ENCODE peak calls at places on chromosomes 11 and 22, in five cellular contexts. N is NB4, U is HCT116, W is H1, M is uterus. H is an unnamed sample.

GRCh38 chr11:113286509-113287497 is 27.6 kb upstream of the TTC12 start:
- DNase-seq in N (no peak), U (no peak), W (no peak), M (no peak), H (no peak)

GRCh38 chr11:90747057-90747456 is 524.2 kb upstream of the CHORDC1 start:
- DNase-seq in N (no peak), U (no peak), W (no peak), M (no peak), H (no peak)

GRCh38 chr11:106047636-106048035 is 25.6 kb upstream of the MSANTD4 start:
- DNase-seq in N (no peak), U (no peak), W (no peak), M (no peak), H (no peak)

GRCh38 chr22:45268167-45268957 is 16.4 kb upstream of the UPK3A start:
- DNase-seq in N (peak), U (no peak), W (peak), M (peak), H (no peak)

GRCh38 chr22:17920145-17920605 is 104.2 kb downstream of the MICAL3 start:
- DNase-seq in N (no peak), U (no peak), W (no peak), M (no peak), H (peak)

GRCh38 chr22:32083000-32083399 is 39.9 kb downstream of the SLC5A1 start:
- DNase-seq in N (no peak), U (no peak), W (no peak), M (no peak), H (no peak)

GRCh38 chr22:39173787-39174497 is 21.5 kb upstream of the CBX7 start:
- DNase-seq in N (no peak), U (no peak), W (no peak), M (no peak), H (no peak)

GRCh38 chr11:497565-498296 is 9.3 kb downstream of the RNH1 start:
- DNase-seq in N (no peak), U (no peak), W (no peak), M (no peak), H (no peak)

GRCh38 chr22:44668190-44668885 is 33.7 kb upstream of the PRR5 start:
- DNase-seq in N (peak), U (no peak), W (no peak), M (no peak), H (no peak)

GRCh38 chr11:68411501-68411991 is 49.0 kb upstream of the PPP6R3 start:
- DNase-seq in N (no peak), U (no peak), W (no peak), M (no peak), H (no peak)
- TF ChIP-seq CTCF in N (no peak), U (no peak), W (no peak), M (no peak), H (no peak)

DNA sequence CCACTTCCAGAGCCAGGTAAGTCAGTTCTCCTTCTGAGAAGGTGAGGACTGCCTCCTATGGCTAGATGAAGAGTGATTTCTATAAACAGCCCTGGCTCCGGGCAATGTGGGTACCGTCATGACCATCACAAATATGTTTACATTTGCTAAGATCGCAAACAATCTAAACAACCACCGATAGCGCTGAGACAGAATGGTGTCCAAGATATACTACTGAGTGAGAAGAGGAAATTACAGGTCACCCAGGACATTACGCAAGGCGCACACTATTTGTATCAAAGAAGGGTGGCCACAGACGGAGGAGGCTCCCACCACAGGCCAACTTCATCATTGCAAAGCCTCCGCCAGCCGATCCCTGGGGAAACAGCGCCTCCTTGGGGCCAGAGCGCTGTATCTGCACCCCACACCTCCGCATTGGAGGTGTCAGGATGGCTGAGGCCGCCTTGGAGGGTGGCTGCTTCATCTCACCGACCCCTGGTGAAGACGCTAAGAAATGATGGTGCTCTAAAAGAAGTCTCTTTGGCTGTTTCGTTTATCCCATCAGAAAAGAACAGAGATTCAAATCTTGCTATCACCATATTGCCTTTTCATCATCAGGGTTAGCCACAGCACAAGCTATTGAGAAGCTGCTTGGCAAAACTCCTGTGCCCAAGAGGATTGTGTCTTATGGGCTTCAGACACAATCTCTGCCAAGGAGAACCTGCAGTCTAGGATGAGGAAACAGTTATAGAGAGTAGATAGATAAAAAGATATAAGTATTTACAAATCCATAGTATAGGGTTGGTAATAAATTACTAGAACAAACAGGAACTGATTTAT is 12.3 kb upstream of the ASRGL1 start:
- DNase-seq in N (peak), U (peak), W (peak), M (no peak), H (no peak)
- TF ChIP-seq CTCF in N (peak), U (peak), W (peak), M (no peak), H (peak)

DNA sequence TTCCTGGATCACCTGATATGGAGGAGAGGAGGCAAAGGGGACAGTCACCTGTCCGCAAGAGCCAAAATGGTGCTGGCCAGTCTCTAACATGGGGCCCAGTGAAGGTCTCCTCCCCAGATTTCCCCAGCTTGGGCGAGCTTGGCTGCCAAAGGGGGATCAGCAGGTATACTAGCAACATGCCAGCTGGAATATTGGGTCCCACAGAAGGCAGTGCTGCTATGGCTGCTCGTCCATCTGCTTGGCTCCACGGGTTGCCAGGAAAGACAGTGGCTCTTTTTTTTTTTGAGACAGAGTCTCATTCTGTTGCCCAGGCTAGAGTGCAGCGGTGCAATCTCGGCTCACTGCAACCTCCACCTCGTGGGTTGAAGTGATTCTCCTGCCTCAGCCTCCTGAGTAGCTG is 12.7 kb upstream of the KAT5 start:
- DNase-seq in N (no peak), U (no peak), W (no peak), M (no peak), H (no peak)
- TF ChIP-seq CTCF in N (no peak), U (no peak), W (no peak), M (no peak), H (no peak)

DNA sequence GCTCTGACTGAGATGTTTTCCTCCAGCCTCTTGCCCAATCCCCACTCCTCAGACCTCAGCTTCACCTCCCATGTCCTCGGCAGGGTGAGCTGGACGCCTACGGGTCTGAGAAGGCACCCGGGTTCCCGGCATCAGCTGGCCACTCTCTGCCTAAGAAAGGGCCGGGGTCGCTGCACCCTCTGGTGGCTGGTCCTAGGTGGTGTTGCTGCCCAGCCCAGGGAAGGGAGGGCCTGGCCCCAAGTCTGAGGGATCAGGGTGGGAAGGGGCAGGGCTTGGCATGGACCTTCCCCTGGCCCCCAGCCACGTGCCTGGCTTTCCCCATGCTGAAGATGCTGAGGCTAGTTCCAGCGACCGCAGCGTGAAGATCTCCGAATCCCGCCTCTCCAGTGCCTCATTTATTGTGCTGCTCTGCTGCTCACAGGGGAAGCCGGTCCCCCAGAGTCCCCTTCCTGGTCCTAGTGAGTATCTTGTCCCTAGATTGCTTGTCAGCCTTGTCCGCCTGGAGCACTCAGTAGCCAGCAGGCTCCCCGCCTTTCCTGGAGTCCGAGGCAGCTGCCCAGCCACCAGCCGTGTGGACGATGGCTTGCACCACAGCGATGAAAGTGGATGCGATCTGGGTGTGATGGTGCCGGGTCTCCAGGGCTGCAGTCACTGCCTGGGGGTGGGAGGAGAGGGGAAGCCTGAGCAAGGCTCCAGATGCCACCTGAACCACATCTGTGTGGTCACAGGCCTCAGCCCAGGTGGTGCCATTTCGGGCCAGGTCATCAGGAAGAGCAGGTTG is 2.9 kb upstream of the GGT5 start:
- DNase-seq in N (peak), U (peak), W (peak), M (peak), H (peak)
- TF ChIP-seq CTCF in N (peak), U (peak), W (peak), M (peak), H (peak)

GRCh38 chr11:61294717-61295595 is at the start of gene VWCE:
- DNase-seq in N (peak), U (no peak), W (peak), M (peak), H (peak)
- TF ChIP-seq CTCF in N (peak), U (no peak), W (no peak), M (peak), H (peak)

DNA sequence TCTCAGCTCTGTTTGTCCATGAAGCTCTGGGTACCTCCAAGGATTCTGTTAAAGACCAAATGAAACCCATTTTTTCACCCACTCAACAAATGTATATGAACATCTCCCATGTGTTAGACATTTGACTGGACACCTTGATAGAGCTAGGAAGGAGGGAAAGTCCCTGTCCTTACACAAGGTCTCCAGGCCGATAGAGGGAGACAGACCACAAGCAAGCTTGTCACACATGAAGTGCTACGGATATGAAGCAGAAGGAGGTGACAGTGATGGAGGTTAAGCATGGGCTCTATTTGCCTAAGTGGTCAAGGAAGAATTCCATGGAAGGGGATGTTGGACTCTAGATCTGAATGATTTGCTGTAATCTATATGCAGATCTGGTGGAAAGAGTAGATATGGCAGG is 138.5 kb downstream of the MYO18B start:
- DNase-seq in N (no peak), U (no peak), W (no peak), M (no peak), H (peak)
- TF ChIP-seq CTCF in N (no peak), U (peak), W (peak), M (no peak), H (no peak)

GRCh38 chr22:50548913-50549790 is 3.5 kb downstream of the KLHDC7B start:
- DNase-seq in N (no peak), U (no peak), W (no peak), M (no peak), H (no peak)

GRCh38 chr22:50547231-50547851 is 1.6 kb downstream of the KLHDC7B start:
- DNase-seq in N (no peak), U (no peak), W (no peak), M (no peak), H (no peak)

GRCh38 chr22:50550395-50550794 is 4.7 kb downstream of the KLHDC7B start:
- DNase-seq in N (no peak), U (no peak), W (no peak), M (no peak), H (no peak)

GRCh38 chr22:50546326-50547230 is 879 bp downstream of the KLHDC7B start:
- DNase-seq in N (no peak), U (no peak), W (no peak), M (no peak), H (no peak)

GRCh38 chr22:50548046-50548912 is 2.6 kb downstream of the KLHDC7B start:
- DNase-seq in N (peak), U (no peak), W (no peak), M (no peak), H (no peak)
- TF ChIP-seq CTCF in N (peak), U (no peak), W (no peak), M (no peak), H (no peak)

DNA sequence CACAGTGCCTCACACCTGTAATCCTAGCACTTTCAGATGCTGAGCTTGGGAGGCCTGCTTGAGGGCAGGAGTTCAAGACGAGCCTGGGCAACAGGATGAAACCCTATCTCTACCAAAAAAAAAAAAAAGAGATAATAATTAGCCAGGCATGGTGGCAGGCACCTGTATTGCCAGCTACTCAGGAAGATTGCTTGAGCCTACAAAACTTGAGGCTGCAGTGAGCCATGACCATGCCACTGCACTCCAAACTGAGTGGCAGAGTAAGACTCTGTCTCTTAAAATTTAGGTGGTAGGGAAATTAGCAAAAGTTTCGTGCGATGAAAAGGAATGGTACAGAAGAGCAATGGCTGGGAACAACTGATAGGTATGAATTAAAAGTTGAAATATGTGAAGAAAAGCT is 18.0 kb downstream of the ST13 start:
- DNase-seq in N (no peak), U (no peak), W (no peak), M (no peak), H (no peak)
- TF ChIP-seq CTCF in N (no peak), U (no peak), W (no peak), M (no peak), H (no peak)

DNA sequence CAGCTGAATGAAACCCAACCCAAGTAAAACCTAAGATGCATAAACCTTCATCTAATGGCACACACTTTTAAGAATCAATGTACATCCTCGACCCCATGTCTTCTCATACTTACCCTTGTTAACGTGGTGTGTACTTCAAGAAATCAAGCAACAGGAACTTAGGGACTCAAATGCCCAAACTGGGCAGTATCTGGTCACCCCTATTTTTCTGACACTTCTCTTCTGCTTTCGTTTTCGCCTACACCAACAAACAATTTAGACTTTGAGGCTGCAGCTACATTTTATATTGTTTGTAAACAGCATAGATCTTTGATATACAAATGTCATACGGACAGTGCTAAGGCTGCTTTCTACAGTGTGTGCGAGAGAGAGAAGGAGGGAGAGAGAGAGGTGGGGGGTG is 1044.0 kb downstream of the NTM start:
- DNase-seq in N (no peak), U (no peak), W (no peak), M (no peak), H (no peak)
- TF ChIP-seq CTCF in N (no peak), U (no peak), W (no peak), M (no peak), H (no peak)

H was measured in Calu3.